ENCODE peak calls at places on chromosome 10, in five cellular contexts. One of them, this sample, is unnamed.

GRCh38 chr10:1154531-1154930 is 98.3 kb downstream of the WDR37 start:
- DNase-seq in cardiac muscle cell: no peak
- DNase-seq in stimulated activated effector memory CD8-positive, alpha-beta T cell treated with anti-CD3 and anti-CD28 coated beads, Interleukin-12 subunit alpha, Interleukin-12 subunit beta, amount 100 ng/mL, for 72 hours: no peak
- DNase-seq in stimulated activated CD4-positive, alpha-beta T cell treated with anti-CD3 and anti-CD28 coated beads, Interleukin-15, amount 100 ng/mL, for 1 hour: no peak
- DNase-seq in dermis microvascular lymphatic vessel endothelial cell: no peak
- DNase-seq in this sample: no peak

GRCh38 chr10:99979066-99979685 is 30.6 kb downstream of the DNMBP start:
- DNase-seq in cardiac muscle cell: no peak
- DNase-seq in stimulated activated effector memory CD8-positive, alpha-beta T cell treated with anti-CD3 and anti-CD28 coated beads, Interleukin-12 subunit alpha, Interleukin-12 subunit beta, amount 100 ng/mL, for 72 hours: no peak
- DNase-seq in stimulated activated CD4-positive, alpha-beta T cell treated with anti-CD3 and anti-CD28 coated beads, Interleukin-15, amount 100 ng/mL, for 1 hour: no peak
- DNase-seq in dermis microvascular lymphatic vessel endothelial cell: no peak
- DNase-seq in this sample: no peak

GRCh38 chr10:133475821-133476640 is 22.3 kb downstream of the SCART1 start:
- DNase-seq in cardiac muscle cell: no peak
- DNase-seq in stimulated activated effector memory CD8-positive, alpha-beta T cell treated with anti-CD3 and anti-CD28 coated beads, Interleukin-12 subunit alpha, Interleukin-12 subunit beta, amount 100 ng/mL, for 72 hours: no peak
- DNase-seq in stimulated activated CD4-positive, alpha-beta T cell treated with anti-CD3 and anti-CD28 coated beads, Interleukin-15, amount 100 ng/mL, for 1 hour: no peak
- DNase-seq in dermis microvascular lymphatic vessel endothelial cell: no peak
- DNase-seq in this sample: no peak

GRCh38 chr10:28492556-28492955 is 40.4 kb upstream of the WAC start:
- DNase-seq in cardiac muscle cell: no peak
- DNase-seq in stimulated activated effector memory CD8-positive, alpha-beta T cell treated with anti-CD3 and anti-CD28 coated beads, Interleukin-12 subunit alpha, Interleukin-12 subunit beta, amount 100 ng/mL, for 72 hours: no peak
- DNase-seq in stimulated activated CD4-positive, alpha-beta T cell treated with anti-CD3 and anti-CD28 coated beads, Interleukin-15, amount 100 ng/mL, for 1 hour: no peak
- DNase-seq in dermis microvascular lymphatic vessel endothelial cell: no peak
- DNase-seq in this sample: no peak

GRCh38 chr10:96670786-96671185 is 49.5 kb downstream of the PIK3AP1 start:
- DNase-seq in cardiac muscle cell: no peak
- DNase-seq in stimulated activated effector memory CD8-positive, alpha-beta T cell treated with anti-CD3 and anti-CD28 coated beads, Interleukin-12 subunit alpha, Interleukin-12 subunit beta, amount 100 ng/mL, for 72 hours: no peak
- DNase-seq in stimulated activated CD4-positive, alpha-beta T cell treated with anti-CD3 and anti-CD28 coated beads, Interleukin-15, amount 100 ng/mL, for 1 hour: no peak
- DNase-seq in dermis microvascular lymphatic vessel endothelial cell: no peak
- DNase-seq in this sample: no peak

GRCh38 chr10:96718304-96718990 is 1.9 kb downstream of the PIK3AP1 start:
- DNase-seq in cardiac muscle cell: no peak
- DNase-seq in stimulated activated effector memory CD8-positive, alpha-beta T cell treated with anti-CD3 and anti-CD28 coated beads, Interleukin-12 subunit alpha, Interleukin-12 subunit beta, amount 100 ng/mL, for 72 hours: no peak
- DNase-seq in stimulated activated CD4-positive, alpha-beta T cell treated with anti-CD3 and anti-CD28 coated beads, Interleukin-15, amount 100 ng/mL, for 1 hour: no peak
- DNase-seq in dermis microvascular lymphatic vessel endothelial cell: no peak
- DNase-seq in this sample: no peak

GRCh38 chr10:63464402-63465292 is 1.1 kb downstream of the JMJD1C start:
- DNase-seq in cardiac muscle cell: peak
- DNase-seq in stimulated activated effector memory CD8-positive, alpha-beta T cell treated with anti-CD3 and anti-CD28 coated beads, Interleukin-12 subunit alpha, Interleukin-12 subunit beta, amount 100 ng/mL, for 72 hours: no peak
- DNase-seq in stimulated activated CD4-positive, alpha-beta T cell treated with anti-CD3 and anti-CD28 coated beads, Interleukin-15, amount 100 ng/mL, for 1 hour: no peak
- DNase-seq in dermis microvascular lymphatic vessel endothelial cell: no peak
- DNase-seq in this sample: no peak

GRCh38 chr10:36349445-36350063 is 707.5 kb upstream of the FZD8 start:
- DNase-seq in cardiac muscle cell: peak
- DNase-seq in stimulated activated effector memory CD8-positive, alpha-beta T cell treated with anti-CD3 and anti-CD28 coated beads, Interleukin-12 subunit alpha, Interleukin-12 subunit beta, amount 100 ng/mL, for 72 hours: no peak
- DNase-seq in stimulated activated CD4-positive, alpha-beta T cell treated with anti-CD3 and anti-CD28 coated beads, Interleukin-15, amount 100 ng/mL, for 1 hour: no peak
- DNase-seq in dermis microvascular lymphatic vessel endothelial cell: no peak
- DNase-seq in this sample: no peak

GRCh38 chr10:14879801-14880193 is 1.1 kb downstream of the SUV39H2 start:
- DNase-seq in cardiac muscle cell: no peak
- DNase-seq in stimulated activated effector memory CD8-positive, alpha-beta T cell treated with anti-CD3 and anti-CD28 coated beads, Interleukin-12 subunit alpha, Interleukin-12 subunit beta, amount 100 ng/mL, for 72 hours: no peak
- DNase-seq in stimulated activated CD4-positive, alpha-beta T cell treated with anti-CD3 and anti-CD28 coated beads, Interleukin-15, amount 100 ng/mL, for 1 hour: no peak
- DNase-seq in dermis microvascular lymphatic vessel endothelial cell: no peak
- DNase-seq in this sample: no peak

GRCh38 chr10:93445097-93445960 is 36.8 kb downstream of the MYOF start:
- DNase-seq in cardiac muscle cell: peak
- DNase-seq in stimulated activated effector memory CD8-positive, alpha-beta T cell treated with anti-CD3 and anti-CD28 coated beads, Interleukin-12 subunit alpha, Interleukin-12 subunit beta, amount 100 ng/mL, for 72 hours: no peak
- DNase-seq in stimulated activated CD4-positive, alpha-beta T cell treated with anti-CD3 and anti-CD28 coated beads, Interleukin-15, amount 100 ng/mL, for 1 hour: no peak
- DNase-seq in dermis microvascular lymphatic vessel endothelial cell: peak
- DNase-seq in this sample: no peak

GRCh38 chr10:101297901-101298451 is 56.0 kb upstream of the BTRC start:
- DNase-seq in cardiac muscle cell: peak
- DNase-seq in stimulated activated effector memory CD8-positive, alpha-beta T cell treated with anti-CD3 and anti-CD28 coated beads, Interleukin-12 subunit alpha, Interleukin-12 subunit beta, amount 100 ng/mL, for 72 hours: peak
- DNase-seq in stimulated activated CD4-positive, alpha-beta T cell treated with anti-CD3 and anti-CD28 coated beads, Interleukin-15, amount 100 ng/mL, for 1 hour: peak
- DNase-seq in dermis microvascular lymphatic vessel endothelial cell: no peak
- DNase-seq in this sample: peak

GRCh38 chr10:97708976-97709745 is 4.4 kb upstream of the MARVELD1 start:
- DNase-seq in cardiac muscle cell: peak
- DNase-seq in stimulated activated effector memory CD8-positive, alpha-beta T cell treated with anti-CD3 and anti-CD28 coated beads, Interleukin-12 subunit alpha, Interleukin-12 subunit beta, amount 100 ng/mL, for 72 hours: no peak
- DNase-seq in stimulated activated CD4-positive, alpha-beta T cell treated with anti-CD3 and anti-CD28 coated beads, Interleukin-15, amount 100 ng/mL, for 1 hour: no peak
- DNase-seq in dermis microvascular lymphatic vessel endothelial cell: peak
- DNase-seq in this sample: no peak

GRCh38 chr10:131858118-131858515 is 42.7 kb upstream of the PPP2R2D start:
- DNase-seq in cardiac muscle cell: no peak
- DNase-seq in stimulated activated effector memory CD8-positive, alpha-beta T cell treated with anti-CD3 and anti-CD28 coated beads, Interleukin-12 subunit alpha, Interleukin-12 subunit beta, amount 100 ng/mL, for 72 hours: no peak
- DNase-seq in stimulated activated CD4-positive, alpha-beta T cell treated with anti-CD3 and anti-CD28 coated beads, Interleukin-15, amount 100 ng/mL, for 1 hour: no peak
- DNase-seq in dermis microvascular lymphatic vessel endothelial cell: no peak
- DNase-seq in this sample: no peak

GRCh38 chr10:110323503-110323902 is 18.8 kb upstream of the SMNDC1 start:
- DNase-seq in cardiac muscle cell: no peak
- DNase-seq in stimulated activated effector memory CD8-positive, alpha-beta T cell treated with anti-CD3 and anti-CD28 coated beads, Interleukin-12 subunit alpha, Interleukin-12 subunit beta, amount 100 ng/mL, for 72 hours: no peak
- DNase-seq in stimulated activated CD4-positive, alpha-beta T cell treated with anti-CD3 and anti-CD28 coated beads, Interleukin-15, amount 100 ng/mL, for 1 hour: no peak
- DNase-seq in dermis microvascular lymphatic vessel endothelial cell: no peak
- DNase-seq in this sample: no peak

GRCh38 chr10:25047902-25048301 is 31.5 kb downstream of the THNSL1 start:
- DNase-seq in cardiac muscle cell: no peak
- DNase-seq in stimulated activated effector memory CD8-positive, alpha-beta T cell treated with anti-CD3 and anti-CD28 coated beads, Interleukin-12 subunit alpha, Interleukin-12 subunit beta, amount 100 ng/mL, for 72 hours: no peak
- DNase-seq in stimulated activated CD4-positive, alpha-beta T cell treated with anti-CD3 and anti-CD28 coated beads, Interleukin-15, amount 100 ng/mL, for 1 hour: no peak
- DNase-seq in dermis microvascular lymphatic vessel endothelial cell: no peak
- DNase-seq in this sample: no peak

GRCh38 chr10:101725843-101726242 is 30.9 kb upstream of the FBXW4 start:
- DNase-seq in cardiac muscle cell: no peak
- DNase-seq in stimulated activated effector memory CD8-positive, alpha-beta T cell treated with anti-CD3 and anti-CD28 coated beads, Interleukin-12 subunit alpha, Interleukin-12 subunit beta, amount 100 ng/mL, for 72 hours: no peak
- DNase-seq in stimulated activated CD4-positive, alpha-beta T cell treated with anti-CD3 and anti-CD28 coated beads, Interleukin-15, amount 100 ng/mL, for 1 hour: no peak
- DNase-seq in dermis microvascular lymphatic vessel endothelial cell: no peak
- DNase-seq in this sample: no peak

GRCh38 chr10:283916-284356 is 148.7 kb downstream of the ZMYND11 start:
- DNase-seq in cardiac muscle cell: no peak
- DNase-seq in stimulated activated effector memory CD8-positive, alpha-beta T cell treated with anti-CD3 and anti-CD28 coated beads, Interleukin-12 subunit alpha, Interleukin-12 subunit beta, amount 100 ng/mL, for 72 hours: peak
- DNase-seq in stimulated activated CD4-positive, alpha-beta T cell treated with anti-CD3 and anti-CD28 coated beads, Interleukin-15, amount 100 ng/mL, for 1 hour: no peak
- DNase-seq in dermis microvascular lymphatic vessel endothelial cell: no peak
- DNase-seq in this sample: peak

GRCh38 chr10:30436200-30436599 is 2.2 kb downstream of the MAP3K8 start:
- DNase-seq in cardiac muscle cell: peak
- DNase-seq in stimulated activated effector memory CD8-positive, alpha-beta T cell treated with anti-CD3 and anti-CD28 coated beads, Interleukin-12 subunit alpha, Interleukin-12 subunit beta, amount 100 ng/mL, for 72 hours: no peak
- DNase-seq in stimulated activated CD4-positive, alpha-beta T cell treated with anti-CD3 and anti-CD28 coated beads, Interleukin-15, amount 100 ng/mL, for 1 hour: no peak
- DNase-seq in dermis microvascular lymphatic vessel endothelial cell: no peak
- DNase-seq in this sample: no peak

GRCh38 chr10:43427166-43427825 is 9.6 kb upstream of the ZNF487 start:
- DNase-seq in cardiac muscle cell: no peak
- DNase-seq in stimulated activated effector memory CD8-positive, alpha-beta T cell treated with anti-CD3 and anti-CD28 coated beads, Interleukin-12 subunit alpha, Interleukin-12 subunit beta, amount 100 ng/mL, for 72 hours: no peak
- DNase-seq in stimulated activated CD4-positive, alpha-beta T cell treated with anti-CD3 and anti-CD28 coated beads, Interleukin-15, amount 100 ng/mL, for 1 hour: no peak
- DNase-seq in dermis microvascular lymphatic vessel endothelial cell: no peak
- DNase-seq in this sample: no peak

GRCh38 chr10:47050618-47051455 is 139.6 kb downstream of the PTPN20 start:
- DNase-seq in cardiac muscle cell: peak
- DNase-seq in stimulated activated effector memory CD8-positive, alpha-beta T cell treated with anti-CD3 and anti-CD28 coated beads, Interleukin-12 subunit alpha, Interleukin-12 subunit beta, amount 100 ng/mL, for 72 hours: no peak
- DNase-seq in stimulated activated CD4-positive, alpha-beta T cell treated with anti-CD3 and anti-CD28 coated beads, Interleukin-15, amount 100 ng/mL, for 1 hour: no peak
- DNase-seq in dermis microvascular lymphatic vessel endothelial cell: no peak
- DNase-seq in this sample: no peak

GRCh38 chr10:71927669-71928592 is 36.3 kb upstream of the CHST3 start:
- DNase-seq in cardiac muscle cell: no peak
- DNase-seq in stimulated activated effector memory CD8-positive, alpha-beta T cell treated with anti-CD3 and anti-CD28 coated beads, Interleukin-12 subunit alpha, Interleukin-12 subunit beta, amount 100 ng/mL, for 72 hours: no peak
- DNase-seq in stimulated activated CD4-positive, alpha-beta T cell treated with anti-CD3 and anti-CD28 coated beads, Interleukin-15, amount 100 ng/mL, for 1 hour: no peak
- DNase-seq in dermis microvascular lymphatic vessel endothelial cell: no peak
- DNase-seq in this sample: no peak

GRCh38 chr10:88928254-88928653 is 24.3 kb downstream of the ACTA2 start:
- DNase-seq in cardiac muscle cell: no peak
- DNase-seq in stimulated activated effector memory CD8-positive, alpha-beta T cell treated with anti-CD3 and anti-CD28 coated beads, Interleukin-12 subunit alpha, Interleukin-12 subunit beta, amount 100 ng/mL, for 72 hours: no peak
- DNase-seq in stimulated activated CD4-positive, alpha-beta T cell treated with anti-CD3 and anti-CD28 coated beads, Interleukin-15, amount 100 ng/mL, for 1 hour: no peak
- DNase-seq in dermis microvascular lymphatic vessel endothelial cell: no peak
- DNase-seq in this sample: no peak

This sample was measured in GM12892.